ENCODE peak calls at places on chromosomes 6 and 20, in seven cellular contexts. J, A, D, N, W, Z and B are unnamed samples. For H3K4me1, the result is how much of the 10 kb centered on the place peaks cover.

GRCh38 chr6:143549630-143550268 is 38.2 kb upstream of the FUCA2 start:
- DNase-seq in A (no peak), N (no peak), D (no peak), W (peak), Z (no peak), J (no peak), B (no peak)

GRCh38 chr6:162846723-162847122 is 118.9 kb downstream of the PACRG start:
- DNase-seq in J (no peak), A (no peak), N (no peak), D (no peak), Z (no peak), W (no peak), B (no peak)

GRCh38 chr20:10536531-10536930 is 101.4 kb downstream of the SLX4IP start:
- DNase-seq in J (no peak), A (no peak), D (no peak), N (peak), W (no peak), Z (peak), B (peak)

GRCh38 chr20:57432874-57433491 is 41.8 kb downstream of the RBM38 start:
- DNase-seq in A (peak), J (peak), W (peak), D (no peak), N (no peak), Z (peak), B (no peak)

GRCh38 chr6:141963543-141964295 is 169.0 kb upstream of the GJE1 start:
- DNase-seq in A (no peak), W (no peak), N (peak), D (no peak), Z (no peak), J (no peak), B (no peak)

GRCh38 chr6:6678811-6679210 is 90.3 kb downstream of the LY86 start:
- DNase-seq in J (no peak), W (no peak), Z (no peak), D (no peak), A (no peak), N (no peak), B (no peak)

GRCh38 chr20:38165966-38166706 is 1.1 kb upstream of the TGM2 start:
- DNase-seq in Z (no peak), W (peak), J (no peak), N (no peak), A (no peak), D (no peak), B (no peak)

GRCh38 chr6:31157543-31158139 is at the start of gene CCHCR1:
- DNase-seq in A (no peak), J (no peak), Z (no peak), D (no peak), W (no peak), N (no peak), B (no peak)

GRCh38 chr6:33426590-33427563 is 7.0 kb downstream of the SYNGAP1 start:
- DNase-seq in Z (peak), N (no peak), A (no peak), D (no peak), W (no peak), J (no peak), B (no peak)

GRCh38 chr6:105459049-105459448 is 56.2 kb upstream of the PREP start:
- DNase-seq in Z (no peak), A (no peak), D (no peak), N (no peak), J (no peak), W (peak), B (no peak)

GRCh38 chr6:15960740-15961629 is 167.9 kb upstream of the MYLIP start:
- DNase-seq in J (no peak), A (no peak), D (no peak), Z (no peak), W (no peak), N (no peak), B (no peak)

GRCh38 chr6:52306972-52307849 is 22.7 kb upstream of the MCM3 start:
- DNase-seq in W (no peak), D (no peak), J (no peak), A (no peak), Z (no peak), N (no peak), B (no peak)

GRCh38 chr6:33824461-33825154 is 20.8 kb upstream of the MLN start:
- DNase-seq in W (no peak), N (peak), Z (peak), J (peak), A (peak), D (no peak), B (no peak)

GRCh38 chr6:30263734-30264133 is 50.5 kb upstream of the TRIM26 start:
- DNase-seq in D (no peak), A (no peak), Z (no peak), W (peak), J (peak), N (peak), B (peak)

GRCh38 chr20:23092861-23093543 is 6.9 kb upstream of the CD93 start:
- DNase-seq in N (no peak), J (no peak), Z (no peak), A (no peak), D (no peak), W (no peak), B (no peak)

GRCh38 chr20:11034025-11034424 is 360.2 kb upstream of the JAG1 start:
- DNase-seq in A (no peak), J (no peak), Z (no peak), N (no peak), D (no peak), W (no peak), B (no peak)

GRCh38 chr6:121963826-121964225 is 435.6 kb upstream of the HSF2 start:
- DNase-seq in D (no peak), Z (no peak), A (no peak), N (no peak), W (no peak), J (no peak), B (no peak)

GRCh38 chr6:98581725-98582124 is 252.6 kb upstream of the POU3F2 start:
- DNase-seq in A (no peak), W (peak), D (no peak), J (no peak), N (no peak), Z (no peak), B (no peak)

GRCh38 chr20:47662483-47663353 is 122.6 kb downstream of the SULF2 start:
- DNase-seq in D (no peak), Z (no peak), J (no peak), W (no peak), N (no peak), A (no peak), B (no peak)

GRCh38 chr6:7114744-7115451 is 7.1 kb downstream of the RREB1 start:
- DNase-seq in A (no peak), J (no peak), W (no peak), Z (no peak), D (no peak), N (peak), B (no peak)

GRCh38 chr6:51866867-51867266 is 220.5 kb downstream of the PKHD1 start:
- DNase-seq in J (no peak), N (no peak), A (no peak), Z (no peak), W (no peak), D (no peak), B (no peak)

GRCh38 chr20:57397693-57398108 is 6.5 kb downstream of the RBM38 start:
- DNase-seq in D (no peak), J (no peak), A (no peak), W (no peak), Z (no peak), N (no peak), B (no peak)

GRCh38 chr6:105795913-105796517 is 290.1 kb upstream of the PRDM1 start:
- DNase-seq in Z (peak), D (no peak), W (no peak), J (no peak), N (no peak), A (no peak), B (no peak)

GRCh38 chr20:53944796-53945195 is 125.6 kb downstream of the BCAS1 start:
- DNase-seq in Z (no peak), D (no peak), N (no peak), A (no peak), J (no peak), W (no peak), B (no peak)

GRCh38 chr6:49530141-49530775 is 20.2 kb upstream of the C6orf141 start:
- DNase-seq in Z (no peak), W (no peak), N (no peak), D (no peak), A (no peak), J (no peak), B (no peak)

GRCh38 chr6:157867155-157867559 is 44.1 kb downstream of the SNX9 start:
- DNase-seq in N (peak), W (peak), D (no peak), A (no peak), Z (no peak), J (no peak), B (no peak)

GRCh38 chr6:164756142-164756541 is 553.3 kb downstream of the C6orf118 start:
- DNase-seq in J (no peak), N (no peak), A (no peak), D (no peak), Z (no peak), W (no peak), B (no peak)

GRCh38 chr20:37907677-37908397 is 4.9 kb downstream of the VSTM2L start:
- DNase-seq in W (peak), A (no peak), N (no peak), Z (peak), J (peak), D (no peak), B (peak)

GRCh38 chr6:7270320-7271204 is 42.4 kb downstream of the SSR1 start:
- DNase-seq in W (no peak), D (no peak), A (no peak), Z (no peak), N (no peak), J (no peak), B (no peak)

GRCh38 chr6:36071714-36072113 is 44.1 kb downstream of the MAPK14 start:
- DNase-seq in A (no peak), Z (no peak), N (no peak), W (no peak), D (no peak), J (no peak), B (no peak)

GRCh38 chr6:36076178-36077088 is 48.8 kb downstream of the MAPK14 start:
- DNase-seq in Z (no peak), W (no peak), D (no peak), A (no peak), J (no peak), N (no peak), B (no peak)

GRCh38 chr6:36075656-36076055 is 48.0 kb downstream of the MAPK14 start:
- DNase-seq in N (no peak), W (no peak), J (no peak), Z (peak), A (no peak), D (no peak), B (no peak)

GRCh38 chr6:36071281-36071680 is 43.7 kb downstream of the MAPK14 start:
- DNase-seq in Z (no peak), N (no peak), A (no peak), W (no peak), J (no peak), D (no peak), B (no peak)

GRCh38 chr6:36073587-36073986 is 46.0 kb downstream of the MAPK14 start:
- DNase-seq in N (no peak), D (no peak), A (no peak), J (no peak), W (no peak), Z (no peak), B (no peak)
- H3K4me3 ChIP-seq in N (no peak), D (no peak), A (no peak), J (no peak), W (no peak), Z (no peak), B (no peak)

DNA sequence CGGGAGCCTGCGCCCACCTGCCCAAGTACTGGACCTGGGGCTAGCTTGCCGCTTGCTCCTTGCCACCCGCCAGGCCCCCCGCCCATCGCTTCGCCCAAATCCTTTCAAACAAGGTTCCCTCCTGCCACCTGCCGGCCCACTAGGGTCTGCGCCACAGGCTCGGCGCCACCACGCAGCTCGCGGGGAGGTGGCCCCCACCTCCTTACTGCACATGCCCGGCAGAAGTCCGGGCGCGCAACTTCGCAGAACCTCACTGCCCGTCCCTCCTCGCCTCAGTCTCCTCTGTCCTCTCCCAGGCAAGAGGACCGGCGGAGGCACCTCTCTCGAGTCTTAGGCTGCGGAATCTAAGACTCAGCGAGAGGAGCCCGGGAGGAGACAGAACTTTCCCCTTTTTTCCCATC is 11.2 kb downstream of the GNAS-AS1 start:
- DNase-seq in A (no peak), W (peak), J (no peak), D (no peak), Z (peak), N (peak), B (peak)
- TF ChIP-seq CTCF in A (peak), W (no peak), J (peak), D (peak), Z (peak), N (peak), B (peak)

DNA sequence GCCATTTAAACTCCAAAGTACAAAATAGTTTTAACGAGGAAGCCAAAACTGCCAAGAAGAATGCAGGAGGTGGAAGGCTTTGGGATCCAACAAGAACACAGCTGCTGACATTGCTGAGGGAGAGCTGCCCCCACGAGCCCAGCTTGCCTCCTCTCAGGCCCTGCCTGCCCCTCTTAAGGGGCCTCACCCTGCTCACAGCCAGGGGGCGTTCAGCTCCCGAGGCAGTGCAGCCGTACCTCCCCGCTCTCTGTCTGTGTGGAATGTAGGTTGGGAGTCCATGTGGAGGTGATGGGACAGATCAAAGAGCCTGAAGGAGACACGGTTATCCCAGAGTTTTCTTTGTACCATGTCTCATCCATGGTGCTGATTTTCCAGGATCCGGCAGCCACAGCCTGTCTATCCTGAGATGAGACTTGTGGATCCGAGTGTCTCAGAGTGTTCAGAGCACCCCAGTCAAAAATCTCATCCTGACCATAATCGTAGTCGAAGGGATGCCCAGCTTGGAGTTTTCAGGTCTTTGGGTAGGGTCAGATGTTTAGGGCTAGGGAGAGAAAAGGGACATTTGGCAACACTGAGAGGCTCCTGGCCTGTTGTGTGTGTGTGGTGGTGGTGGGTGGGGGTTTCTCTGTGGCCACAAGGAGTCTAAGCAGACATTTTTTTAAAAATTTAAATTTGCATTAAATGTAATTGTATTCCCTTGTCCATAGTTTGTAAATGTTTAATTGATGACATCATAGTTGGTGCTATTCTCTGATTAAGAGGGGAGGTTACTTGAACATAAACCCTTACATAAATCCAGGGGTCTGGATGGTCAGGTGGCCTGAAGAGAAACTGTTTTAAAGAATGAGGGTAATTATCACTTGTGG is 111.4 kb upstream of the CLDN20 start:
- DNase-seq in D (no peak), Z (no peak), A (no peak), N (no peak), J (no peak), W (no peak), B (peak)
- H3K4me1 ChIP-seq in D (under half), Z (under half), A (under half), N (under half), J (under half), W (under half), B (under half)

GRCh38 chr6:138106665-138107077 is 548 bp downstream of the PERP start:
- DNase-seq in A (no peak), J (no peak), D (no peak), N (peak), Z (no peak), W (no peak), B (no peak)

GRCh38 chr6:138105446-138105845 is 1.8 kb downstream of the PERP start:
- DNase-seq in N (no peak), W (peak), A (no peak), Z (peak), J (no peak), D (no peak), B (no peak)

GRCh38 chr6:138104618-138105213 is 2.5 kb downstream of the PERP start:
- DNase-seq in N (no peak), D (no peak), Z (no peak), A (no peak), J (no peak), W (peak), B (no peak)

GRCh38 chr6:138107078-138107751 is at the start of gene PERP:
- DNase-seq in Z (peak), A (peak), W (peak), D (peak), N (peak), J (peak), B (peak)

DNA sequence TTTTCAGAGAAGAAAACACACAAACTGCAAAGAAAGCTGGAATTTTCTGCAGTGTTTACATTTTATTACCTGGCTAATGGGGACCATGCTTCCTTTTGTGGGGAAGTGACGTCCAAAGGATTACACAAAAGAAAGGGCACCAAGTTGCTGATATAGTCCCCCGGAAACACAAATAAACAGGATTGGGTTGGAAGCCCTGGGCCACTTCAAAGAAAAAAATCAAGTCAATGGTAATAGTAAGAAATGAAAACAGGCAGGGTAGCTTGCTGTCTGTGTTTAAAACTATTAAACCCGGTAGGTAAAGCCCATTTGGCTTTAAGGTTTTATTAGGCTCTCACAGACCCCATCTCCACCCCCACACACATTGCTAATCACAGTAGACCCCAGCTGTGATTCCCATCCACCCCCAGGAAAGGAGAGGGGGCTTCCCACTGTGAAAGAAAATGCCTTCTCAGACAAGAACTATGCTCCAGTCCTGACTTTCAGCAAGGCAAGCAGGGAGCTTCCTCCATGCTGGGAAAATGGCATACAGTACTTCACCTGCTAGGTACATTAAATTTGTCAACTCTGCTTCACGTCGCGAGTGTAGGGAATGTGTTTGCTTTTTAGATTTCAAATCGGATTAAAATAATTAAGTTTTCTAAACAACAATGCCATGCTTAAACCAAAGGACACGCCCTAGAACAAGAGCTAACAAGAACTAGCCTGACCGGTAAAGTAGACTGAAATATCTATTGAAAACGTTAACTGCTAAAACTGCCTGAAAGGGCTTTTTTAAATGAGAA is 1.1 kb downstream of the PERP start:
- DNase-seq in N (peak), J (no peak), Z (peak), W (peak), A (no peak), D (no peak), B (no peak)
- H3K4me3 ChIP-seq in N (peak), J (peak), Z (peak), W (peak), A (peak), D (peak), B (no peak)

GRCh38 chr6:169653691-169654090 is 48.1 kb downstream of the WDR27 start:
- DNase-seq in N (no peak), D (no peak), A (no peak), Z (no peak), W (no peak), J (peak), B (no peak)

GRCh38 chr6:169656626-169657610 is 44.9 kb downstream of the WDR27 start:
- DNase-seq in W (no peak), A (no peak), N (no peak), Z (no peak), J (no peak), D (no peak), B (no peak)

GRCh38 chr6:169652896-169653295 is 48.9 kb downstream of the WDR27 start:
- DNase-seq in W (no peak), N (no peak), D (no peak), J (no peak), Z (no peak), A (no peak), B (no peak)

GRCh38 chr6:169651498-169651897 is 50.3 kb downstream of the WDR27 start:
- DNase-seq in D (no peak), J (no peak), N (no peak), Z (no peak), A (no peak), W (no peak), B (no peak)

DNA sequence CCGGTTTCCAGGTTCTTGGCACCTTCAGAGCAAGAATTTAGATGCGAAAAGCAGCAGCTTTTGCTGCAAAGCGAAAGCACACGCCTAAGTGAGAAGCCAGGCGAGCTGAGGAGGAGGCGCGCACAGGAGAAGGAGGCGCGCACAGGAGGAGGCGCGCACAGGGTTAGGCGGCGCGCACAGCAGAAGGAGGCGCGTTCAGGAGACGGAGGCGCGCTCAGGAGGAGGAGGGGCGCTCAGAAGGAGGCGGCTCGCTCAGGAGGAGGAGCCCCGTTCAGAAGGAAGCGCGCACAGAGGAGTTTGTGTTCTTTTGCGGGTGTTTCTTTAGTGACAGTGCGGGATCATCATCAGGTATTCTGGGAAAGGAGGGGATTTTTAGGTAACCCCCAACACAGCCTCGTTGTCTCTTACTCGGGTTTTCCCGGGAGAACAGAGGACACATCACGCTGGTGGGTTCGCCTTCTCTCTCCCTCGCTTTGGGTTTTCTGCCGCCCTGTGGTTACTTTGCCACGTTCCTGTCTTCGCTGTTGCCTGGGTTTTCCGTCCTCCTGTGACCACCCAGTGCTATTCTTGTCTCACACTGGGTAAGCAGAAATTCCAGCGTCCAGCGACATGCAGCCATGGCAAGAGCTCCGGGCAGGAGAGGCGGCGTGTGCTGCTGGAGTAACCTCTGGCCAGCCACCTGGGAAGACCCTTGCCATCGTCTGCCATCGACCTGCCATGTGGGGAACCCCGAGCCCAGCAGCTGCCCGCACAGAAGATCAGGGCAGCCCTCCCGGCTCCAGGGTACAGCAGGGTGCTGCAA is 47.0 kb downstream of the WDR27 start:
- DNase-seq in W (peak), D (peak), Z (peak), A (peak), N (peak), J (peak), B (peak)
- TF ChIP-seq CTCF in W (no peak), D (no peak), Z (peak), A (no peak), N (peak), J (peak), B (peak)

GRCh38 chr6:149855040-149855654 is 9.0 kb downstream of the LRP11 start:
- DNase-seq in Z (peak), W (peak), D (no peak), N (peak), J (no peak), A (no peak), B (no peak)
- H3K4me1 ChIP-seq in Z (half or more), W (half or more), D (under half), N (under half), J (under half), A (under half), B (under half)

GRCh38 chr20:19934792-19935491 is 82.2 kb upstream of the NAA20 start:
- DNase-seq in W (peak), Z (peak), D (peak), J (peak), A (peak), N (no peak), B (no peak)
- H3K4me3 ChIP-seq in W (peak), Z (peak), D (peak), J (peak), A (peak), N (no peak), B (no peak)